ENCODE peak calls at places on chromosome 3, in four cellular contexts. O, Z, J and F are unnamed samples.

GRCh38 chr3:127077506-127078064 is 94.7 kb downstream of the PLXNA1 start:
- DNase-seq in O (no peak), Z (no peak), J (no peak), F (no peak)

GRCh38 chr3:11204697-11205397 is 50.6 kb downstream of the HRH1 start:
- DNase-seq in O (no peak), Z (no peak), J (no peak), F (no peak)

GRCh38 chr3:47399531-47400270 is 18.9 kb downstream of the PTPN23 start:
- DNase-seq in O (no peak), Z (no peak), J (no peak), F (no peak)

GRCh38 chr3:125683067-125683844 is 88.0 kb upstream of the OSBPL11 start:
- DNase-seq in O (no peak), Z (no peak), J (no peak), F (no peak)

GRCh38 chr3:10513306-10513705 is 7.9 kb upstream of the ATP2B2 start:
- DNase-seq in O (no peak), Z (no peak), J (no peak), F (no peak)

GRCh38 chr3:100982710-100983109 is 10.5 kb downstream of the ABI3BP start:
- DNase-seq in O (no peak), Z (no peak), J (no peak), F (no peak)

GRCh38 chr3:42556089-42556632 is 25.6 kb downstream of the SEC22C start:
- DNase-seq in O (no peak), Z (peak), J (peak), F (no peak)

GRCh38 chr3:171108066-171108465 is 81.5 kb upstream of the SLC2A2 start:
- DNase-seq in O (no peak), Z (peak), J (no peak), F (no peak)

GRCh38 chr3:5072100-5072816 is 49.8 kb upstream of the ARL8B start:
- DNase-seq in O (no peak), Z (no peak), J (no peak), F (no peak)

GRCh38 chr3:13141991-13142412 is 68.8 kb upstream of the IQSEC1 start:
- DNase-seq in O (no peak), Z (no peak), J (no peak), F (peak)

GRCh38 chr3:134640872-134641470 is 9.9 kb downstream of the KY start:
- DNase-seq in O (no peak), Z (no peak), J (no peak), F (no peak)

GRCh38 chr3:38556640-38557358 is 60.7 kb downstream of the EXOG start:
- DNase-seq in O (no peak), Z (no peak), J (no peak), F (no peak)

GRCh38 chr3:171654809-171655208 is 155.5 kb downstream of the PLD1 start:
- DNase-seq in O (no peak), Z (no peak), J (no peak), F (no peak)

GRCh38 chr3:186786810-186787375 is 3.5 kb downstream of the EIF4A2 start:
- DNase-seq in O (no peak), Z (no peak), J (no peak), F (no peak)
- H3K4me3 ChIP-seq in O (peak), Z (peak), J (peak), F (peak)

DNA sequence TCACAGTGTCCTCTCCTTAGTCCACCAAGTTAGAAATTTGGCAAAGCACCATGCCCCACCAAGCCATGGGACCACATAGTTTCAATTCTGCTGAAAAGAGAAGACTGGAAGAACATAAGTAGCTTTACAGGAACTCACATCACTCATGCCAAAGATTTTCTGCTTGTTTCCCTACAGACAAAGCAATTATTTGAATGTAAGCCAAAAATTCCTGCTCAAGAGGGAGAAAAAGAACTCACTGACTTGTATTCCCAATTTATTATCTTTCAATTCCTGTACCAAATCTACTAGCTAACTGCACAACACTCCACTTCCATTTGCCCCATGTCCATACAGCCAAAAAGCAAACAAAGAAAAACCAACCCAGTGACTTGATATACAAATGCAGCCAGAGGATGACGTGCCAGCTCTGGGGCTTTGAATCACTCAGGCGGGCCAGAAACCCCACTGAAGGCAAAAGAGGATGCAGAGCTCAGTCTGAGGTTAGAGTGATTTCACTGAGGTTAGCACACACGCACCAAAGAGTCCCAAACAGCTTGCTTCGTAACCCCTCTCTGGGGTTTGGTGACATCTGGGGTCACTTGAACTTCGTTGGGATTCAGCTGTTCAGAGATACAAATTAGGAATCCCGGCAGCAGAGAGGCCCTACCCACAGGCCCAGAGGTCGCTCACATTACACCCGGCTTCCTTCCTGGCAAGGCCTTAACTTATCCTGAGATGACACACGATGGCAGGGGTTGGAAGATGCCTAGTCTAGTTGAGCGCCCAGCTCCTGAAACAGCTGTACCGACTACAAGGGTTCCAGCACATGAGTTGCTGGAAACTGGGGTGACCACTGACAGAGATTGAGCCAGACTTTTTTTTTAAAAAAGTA is 1.7 kb downstream of the RFTN1 start:
- DNase-seq in O (peak), Z (no peak), J (peak), F (no peak)
- H3K4me3 ChIP-seq in O (peak), Z (peak), J (peak), F (peak)

DNA sequence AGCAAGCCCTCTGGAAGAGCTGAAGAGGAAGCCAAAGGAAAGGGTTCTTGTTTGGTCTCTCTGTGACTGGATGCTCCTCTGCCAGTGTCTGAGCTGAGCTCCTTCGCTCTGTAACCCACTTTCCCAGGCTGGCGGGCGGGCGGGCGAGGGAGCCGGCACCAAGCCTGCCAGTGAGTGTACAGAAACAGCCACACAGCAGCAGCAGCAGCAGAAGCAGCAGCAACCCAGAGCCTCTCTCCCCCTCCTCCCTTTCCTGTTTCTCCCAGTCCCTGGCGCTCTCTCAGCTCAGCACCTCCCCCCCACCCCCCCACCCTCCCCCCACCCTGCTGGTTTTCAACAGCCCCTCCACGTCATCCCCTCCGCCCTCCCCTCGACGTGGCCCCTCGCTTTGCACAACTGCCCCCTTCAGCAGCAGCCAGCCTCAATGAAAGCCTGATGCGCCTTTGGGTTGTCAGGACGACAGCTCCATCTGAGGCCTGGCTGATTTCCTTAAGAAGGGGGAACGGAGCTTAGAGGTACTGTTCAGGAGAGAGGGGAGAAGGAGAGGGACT is at the start of gene LSAMP:
- DNase-seq in O (no peak), Z (no peak), J (no peak), F (no peak)
- H3K4me3 ChIP-seq in O (peak), Z (peak), J (no peak), F (peak)

GRCh38 chr3:71726106-71726505 is 904 bp upstream of the EIF4E3 start:
- DNase-seq in O (no peak), Z (no peak), J (peak), F (no peak)
- H3K4me3 ChIP-seq in O (no peak), Z (no peak), J (peak), F (no peak)

GRCh38 chr3:61522629-61523028 is 38.7 kb upstream of the PTPRG start:
- DNase-seq in O (no peak), Z (no peak), J (no peak), F (no peak)

GRCh38 chr3:61522064-61522463 is 39.3 kb upstream of the PTPRG start:
- DNase-seq in O (no peak), Z (no peak), J (no peak), F (no peak)

GRCh38 chr3:61524933-61525332 is 36.4 kb upstream of the PTPRG start:
- DNase-seq in O (no peak), Z (no peak), J (no peak), F (no peak)

GRCh38 chr3:61518590-61518989 is 42.8 kb upstream of the PTPRG start:
- DNase-seq in O (no peak), Z (no peak), J (no peak), F (no peak)

GRCh38 chr3:61521229-61521628 is 40.1 kb upstream of the PTPRG start:
- DNase-seq in O (no peak), Z (no peak), J (no peak), F (no peak)
- H3K4me3 ChIP-seq in O (no peak), Z (no peak), J (no peak), F (no peak)

GRCh38 chr3:79019924-79020173 is 747.9 kb downstream of the ROBO1 start:
- DNase-seq in O (no peak), Z (no peak), J (no peak), F (no peak)
- H3K4me3 ChIP-seq in O (peak), Z (peak), J (no peak), F (no peak)

DNA sequence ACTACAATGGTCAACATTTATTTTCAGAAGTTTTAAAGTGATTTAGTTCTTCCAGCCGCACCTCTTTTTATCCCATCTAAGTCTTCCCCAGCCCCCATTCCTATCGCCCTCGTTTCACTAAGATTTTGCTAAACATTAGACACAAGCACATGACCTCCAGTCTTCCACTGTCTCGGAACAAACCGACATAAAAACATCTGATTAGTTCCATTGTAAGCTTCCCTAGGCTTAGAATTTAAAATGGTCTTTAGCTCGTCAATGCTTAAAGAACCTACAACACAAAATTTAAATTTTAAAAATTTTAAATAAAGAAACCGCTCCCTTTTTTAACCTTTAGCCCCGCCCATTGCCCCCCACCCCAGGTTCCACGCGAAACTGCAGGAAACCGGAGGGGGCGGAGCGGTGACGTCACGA is 273 bp upstream of the TSC22D2 start:
- DNase-seq in O (no peak), Z (no peak), J (no peak), F (no peak)
- H3K4me3 ChIP-seq in O (peak), Z (peak), J (peak), F (peak)

GRCh38 chr3:194161181-194162045 is 25.5 kb downstream of the HES1 start:
- DNase-seq in O (no peak), Z (no peak), J (no peak), F (no peak)
- H3K4me3 ChIP-seq in O (no peak), Z (no peak), J (no peak), F (no peak)